ENCODE peak calls at places on chromosomes 12 and 14, in four cellular contexts. C is WTC11, F is K562, M is HepG2. T is an unnamed sample.

GRCh38 chr12:27626239-27626638 is 70.0 kb upstream of the REP15 start:
- DNase-seq in C (no peak), F (no peak), M (no peak), T (no peak)

GRCh38 chr12:112243255-112243965 is 118.0 kb downstream of the TRAFD1 start:
- DNase-seq in C (no peak), F (no peak), M (no peak), T (no peak)

GRCh38 chr14:77478029-77478428 is 20.1 kb downstream of the AHSA1 start:
- DNase-seq in C (no peak), F (no peak), M (no peak), T (no peak)

GRCh38 chr14:30573203-30573814 is 14.4 kb downstream of the G2E3 start:
- DNase-seq in C (no peak), F (no peak), M (no peak), T (no peak)

GRCh38 chr14:48963231-48963630 is 622.9 kb downstream of the RPS29 start:
- DNase-seq in C (no peak), F (no peak), M (peak), T (no peak)

GRCh38 chr12:56261503-56262230 is 3.5 kb upstream of the ANKRD52 start:
- DNase-seq in C (no peak), F (no peak), M (no peak), T (peak)

GRCh38 chr12:118063567-118064391 is 2.8 kb upstream of the WSB2 start:
- DNase-seq in C (no peak), F (no peak), M (peak), T (no peak)

GRCh38 chr12:54413284-54414190 is 5.5 kb downstream of the ITGA5 start:
- DNase-seq in C (no peak), F (no peak), M (no peak), T (no peak)

GRCh38 chr12:70236990-70237389 is 6.2 kb upstream of the CNOT2 start:
- DNase-seq in C (no peak), F (no peak), M (no peak), T (no peak)

GRCh38 chr14:102211240-102211639 is 71.5 kb downstream of the WDR20 start:
- DNase-seq in C (no peak), F (no peak), M (no peak), T (no peak)

GRCh38 chr12:66636771-66637170 is 42.1 kb downstream of the GRIP1 start:
- DNase-seq in C (no peak), F (no peak), M (no peak), T (no peak)

GRCh38 chr12:12482959-12483358 is 79.7 kb downstream of the DUSP16 start:
- DNase-seq in C (no peak), F (no peak), M (no peak), T (no peak)

GRCh38 chr14:99246536-99247083 is 25.4 kb downstream of the BCL11B start:
- DNase-seq in C (peak), F (no peak), M (no peak), T (no peak)

GRCh38 chr12:3315201-3315661 is 175.8 kb upstream of the PRMT8 start:
- DNase-seq in C (no peak), F (no peak), M (no peak), T (no peak)

GRCh38 chr12:22282283-22282682 is 52.2 kb downstream of the ST8SIA1 start:
- DNase-seq in C (no peak), F (no peak), M (no peak), T (peak)

GRCh38 chr12:22285871-22286270 is 48.6 kb downstream of the ST8SIA1 start:
- DNase-seq in C (no peak), F (no peak), M (no peak), T (no peak)

GRCh38 chr12:22283508-22283907 is 51.0 kb downstream of the ST8SIA1 start:
- DNase-seq in C (no peak), F (no peak), M (no peak), T (no peak)

GRCh38 chr12:22284871-22285270 is 49.6 kb downstream of the ST8SIA1 start:
- DNase-seq in C (no peak), F (no peak), M (no peak), T (no peak)

DNA sequence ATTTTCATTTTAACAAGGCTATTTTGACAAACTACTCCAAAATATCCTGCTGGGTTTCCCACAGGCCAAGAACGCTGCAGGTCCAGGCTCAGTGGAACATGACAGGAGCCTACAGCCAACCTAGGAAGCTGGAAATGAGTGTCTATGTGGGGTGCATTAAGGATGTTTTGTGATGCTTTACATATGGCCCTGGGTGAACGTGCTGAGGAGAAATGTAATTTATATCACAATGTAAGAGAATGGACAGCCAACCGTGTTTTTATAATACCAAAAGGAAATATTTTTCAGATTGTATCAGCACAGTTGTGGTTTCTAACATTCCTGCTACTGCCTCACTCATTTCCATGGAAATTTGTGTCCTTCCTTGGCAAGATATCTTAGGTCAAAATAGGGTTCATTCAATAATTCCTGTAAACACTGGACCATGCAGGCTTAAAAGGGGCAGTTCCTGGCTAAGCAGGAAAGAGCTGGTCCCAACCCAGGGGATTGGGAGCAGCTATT is 51.5 kb downstream of the ST8SIA1 start:
- DNase-seq in C (no peak), F (no peak), M (no peak), T (no peak)
- TF ChIP-seq NR3C1 in C (no peak), F (no peak), M (no peak), T (no peak)

GRCh38 chr12:49462103-49462739 is 76.6 kb upstream of the KCNH3 start:
- DNase-seq in C (no peak), F (no peak), M (no peak), T (no peak)
- TF ChIP-seq NR3C1 in C (no peak), F (no peak), M (no peak), T (no peak)

GRCh38 chr14:70663707-70664179 is 22.0 kb downstream of the TTC9 start:
- DNase-seq in C (no peak), F (peak), M (no peak), T (no peak)
- TF ChIP-seq NR3C1 in C (no peak), F (no peak), M (no peak), T (no peak)

GRCh38 chr12:60148831-60149230 is 553.0 kb downstream of the SLC16A7 start:
- DNase-seq in C (no peak), F (no peak), M (no peak), T (peak)
- TF ChIP-seq NR3C1 in C (no peak), F (no peak), M (no peak), T (no peak)

GRCh38 chr14:26863736-26864135 is 265.9 kb upstream of the NOVA1 start:
- DNase-seq in C (no peak), F (no peak), M (no peak), T (no peak)
- TF ChIP-seq NR3C1 in C (no peak), F (no peak), M (no peak), T (no peak)

T was measured in A549.